ENCODE peak calls at places on chromosomes 7 and 10, in five cellular contexts. U, L, K, A and W are unnamed samples.

GRCh38 chr7:132080967-132081668 is 495.2 kb downstream of the PLXNA4 start:
- DNase-seq in U (peak; percentile 54), L (no peak), K (peak; percentile 62), A (no peak), W (no peak)

GRCh38 chr7:50266893-50267386 is 37.6 kb upstream of the IKZF1 start:
- DNase-seq in U (no peak), L (no peak), K (no peak), A (no peak), W (no peak)

GRCh38 chr10:35386594-35387174 is 50.4 kb downstream of the CCNY start:
- DNase-seq in U (no peak), L (no peak), K (no peak), A (no peak), W (no peak)

GRCh38 chr10:29241925-29242324 is 46.9 kb upstream of the LYZL1 start:
- DNase-seq in U (no peak), L (no peak), K (no peak), A (no peak), W (peak; percentile 3)

GRCh38 chr10:24982294-24983064 is 30.1 kb upstream of the PRTFDC1 start:
- DNase-seq in U (no peak), L (no peak), K (no peak), A (no peak), W (no peak)

GRCh38 chr7:127900735-127901685 is 130.2 kb downstream of the LRRC4 start:
- DNase-seq in U (no peak), L (peak; percentile 70), K (no peak), A (no peak), W (no peak)

GRCh38 chr10:79241990-79242619 is 105.2 kb upstream of the PPIF start:
- DNase-seq in U (no peak), L (peak; percentile 82), K (peak; percentile 78), A (no peak), W (no peak)

GRCh38 chr10:13787015-13787421 is 200.3 kb downstream of the PRPF18 start:
- DNase-seq in U (no peak), L (no peak), K (no peak), A (no peak), W (no peak)

GRCh38 chr10:124231188-124232135 is 138.1 kb upstream of the CHST15 start:
- DNase-seq in U (no peak), L (no peak), K (no peak), A (no peak), W (no peak)

GRCh38 chr7:158816995-158817394 is 12.3 kb downstream of the ESYT2 start:
- DNase-seq in U (no peak), L (peak; percentile 43), K (no peak), A (no peak), W (no peak)

GRCh38 chr10:72045586-72045985 is 42.8 kb downstream of the SPOCK2 start:
- DNase-seq in U (no peak), L (no peak), K (no peak), A (no peak), W (no peak)

GRCh38 chr10:3068201-3068967 is 1.0 kb downstream of the PFKP start:
- DNase-seq in U (no peak), L (peak; percentile 81), K (peak; percentile 61), A (no peak), W (no peak)

GRCh38 chr10:72097448-72098300 is 9.3 kb upstream of the SPOCK2 start:
- DNase-seq in U (peak; percentile 80), L (no peak), K (no peak), A (no peak), W (peak; percentile 34)

GRCh38 chr7:43199761-43200160 is 87.3 kb downstream of the HECW1 start:
- DNase-seq in U (no peak), L (no peak), K (no peak), A (no peak), W (no peak)

GRCh38 chr10:96789571-96790108 is 42.5 kb upstream of the LCOR start:
- DNase-seq in U (no peak), L (no peak), K (no peak), A (no peak), W (no peak)

GRCh38 chr7:150357771-150358427 is 10.7 kb upstream of the REPIN1 start:
- DNase-seq in U (no peak), L (peak; percentile 68), K (no peak), A (no peak), W (no peak)

GRCh38 chr10:73871915-73872710 is 2.2 kb downstream of the CAMK2G start:
- DNase-seq in U (no peak), L (no peak), K (no peak), A (no peak), W (no peak)

GRCh38 chr7:78006063-78006755 is 207.6 kb downstream of the PHTF2 start:
- DNase-seq in U (no peak), L (peak; percentile 69), K (no peak), A (no peak), W (no peak)

GRCh38 chr10:3805791-3806381 is 20.9 kb upstream of the KLF6 start:
- DNase-seq in U (no peak), L (peak; percentile 91), K (peak; percentile 80), A (no peak), W (no peak)

GRCh38 chr10:112313234-112313633 is 30.0 kb downstream of the TECTB start:
- DNase-seq in U (no peak), L (no peak), K (no peak), A (no peak), W (no peak)

DNA sequence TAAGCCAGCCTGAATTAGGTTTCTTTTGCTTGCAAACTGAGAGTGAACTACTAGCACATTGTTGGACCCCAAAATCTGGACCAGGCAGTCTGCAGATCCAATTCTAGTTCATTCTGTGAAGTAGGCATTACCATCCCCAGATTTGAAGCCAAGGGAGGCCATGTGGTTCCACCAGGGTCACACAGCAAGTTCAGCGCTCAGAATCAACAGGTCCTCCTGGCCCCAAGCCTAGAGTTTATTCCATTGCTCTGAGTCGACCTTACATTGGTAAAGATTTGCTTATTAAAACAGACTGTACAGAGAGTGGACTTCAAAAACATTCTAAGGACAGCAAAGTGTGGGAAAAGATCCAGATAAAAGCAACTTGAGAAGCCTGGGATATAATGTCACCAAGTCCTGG is 50.9 kb downstream of the AFAP1L2 start:
- DNase-seq in U (no peak), L (no peak), K (no peak), A (no peak), W (no peak)
- TF ChIP-seq CTCF in U (no peak), L (no peak), K (no peak), A (no peak), W (no peak)

GRCh38 chr7:33922820-33923219 is 17.5 kb downstream of the BMPER start:
- DNase-seq in U (no peak), L (no peak), K (peak; percentile 78), A (no peak), W (no peak)

GRCh38 chr7:33926535-33926934 is 21.2 kb downstream of the BMPER start:
- DNase-seq in U (no peak), L (no peak), K (no peak), A (no peak), W (no peak)

GRCh38 chr7:33918401-33919120 is 13.2 kb downstream of the BMPER start:
- DNase-seq in U (no peak), L (peak; percentile 47), K (no peak), A (no peak), W (no peak)

GRCh38 chr7:33921216-33921938 is 16.0 kb downstream of the BMPER start:
- DNase-seq in U (peak; percentile 71), L (no peak), K (peak; percentile 28), A (no peak), W (no peak)

DNA sequence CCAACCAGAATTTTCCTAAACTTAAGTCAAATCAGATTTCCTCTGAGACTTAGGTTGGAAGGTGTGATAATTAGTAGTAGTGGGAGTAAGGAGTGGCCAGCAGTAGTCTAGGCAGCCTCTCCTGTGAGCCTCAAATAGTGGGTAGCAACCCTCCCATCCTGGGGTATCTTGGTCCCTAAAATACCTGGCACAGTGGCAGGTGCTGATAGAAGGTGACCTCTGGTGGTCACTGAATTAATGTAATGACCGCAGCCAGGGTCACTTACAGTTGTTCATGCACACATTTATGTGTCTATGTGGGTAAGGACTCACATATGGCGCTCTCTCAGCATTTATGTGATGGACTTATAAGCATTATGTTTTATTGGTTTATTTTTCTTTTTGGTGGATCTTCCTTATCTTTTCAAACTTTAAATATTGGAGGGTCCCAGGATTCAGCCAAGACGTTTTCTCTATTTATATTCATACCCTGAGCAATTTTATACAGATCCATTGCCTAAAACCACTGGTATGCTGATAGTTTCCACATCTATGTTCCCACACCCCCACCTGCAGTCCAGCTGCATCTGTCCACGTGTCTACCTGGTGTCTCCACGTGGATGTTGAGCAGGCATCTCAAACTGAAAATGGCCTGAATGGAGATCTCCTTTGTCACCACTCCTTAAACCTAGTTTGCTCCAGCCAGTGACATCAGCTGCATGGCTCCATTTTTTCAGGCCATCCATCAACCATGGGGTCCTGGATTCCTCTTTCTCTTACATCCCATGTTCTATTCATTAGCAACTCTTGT is 18.3 kb downstream of the BMPER start:
- DNase-seq in U (no peak), L (no peak), K (no peak), A (no peak), W (no peak)
- TF ChIP-seq CTCF in U (no peak), L (peak; percentile 65), K (no peak), A (no peak), W (no peak)

DNA sequence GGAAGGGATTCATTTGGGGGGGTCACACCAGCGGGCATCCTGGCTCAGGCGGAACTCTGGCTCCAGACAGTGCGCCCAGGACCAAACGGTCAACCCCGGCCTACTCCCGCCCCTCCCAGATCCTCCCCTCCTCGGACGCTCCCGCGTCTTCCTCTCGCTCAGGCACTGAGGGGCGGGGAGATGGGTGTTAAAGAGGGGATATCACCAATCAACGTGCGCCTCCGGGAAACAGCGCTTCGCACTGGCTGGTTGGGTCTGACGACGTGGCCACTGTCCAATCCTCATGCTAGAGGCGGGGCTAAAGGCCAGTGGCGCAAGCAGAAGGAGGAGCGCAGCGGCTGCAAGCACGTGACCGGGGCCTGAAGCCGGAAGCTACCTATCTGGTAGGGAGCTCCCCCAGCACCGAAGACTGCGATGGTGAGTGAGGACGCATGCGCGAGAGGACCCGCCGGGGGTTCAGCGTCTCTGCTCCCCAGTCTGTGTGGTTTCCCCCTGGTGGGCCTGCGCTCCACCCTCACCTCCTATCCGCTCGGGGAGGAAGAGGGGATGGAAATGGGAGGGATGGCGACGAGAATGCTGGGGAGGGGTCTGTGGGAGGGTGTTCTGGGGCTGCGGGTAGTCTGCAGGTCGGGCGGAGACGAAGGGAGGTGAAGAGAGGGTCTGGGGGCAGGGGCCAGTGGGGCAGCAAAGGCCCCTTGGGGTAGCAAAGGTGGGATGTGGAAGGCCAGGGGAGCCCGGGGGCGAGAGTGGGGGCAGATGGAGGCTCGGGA is at the start of gene LAMTOR4:
- DNase-seq in U (peak; percentile 95), L (peak; percentile 99), K (peak; percentile 100), A (peak; percentile 96), W (peak; percentile 99)
- TF ChIP-seq CTCF in U (no peak), L (peak; percentile 21), K (no peak), A (no peak), W (no peak)

GRCh38 chr7:138173548-138173947 is 97.3 kb downstream of the AKR1D1 start:
- DNase-seq in U (no peak), L (no peak), K (no peak), A (no peak), W (no peak)

GRCh38 chr7:138170959-138171703 is 94.9 kb downstream of the AKR1D1 start:
- DNase-seq in U (no peak), L (no peak), K (no peak), A (no peak), W (no peak)

GRCh38 chr7:138170298-138170697 is 94.0 kb downstream of the AKR1D1 start:
- DNase-seq in U (no peak), L (peak; percentile 70), K (no peak), A (no peak), W (no peak)

GRCh38 chr7:138176060-138176459 is 99.8 kb downstream of the AKR1D1 start:
- DNase-seq in U (no peak), L (no peak), K (no peak), A (no peak), W (no peak)
- TF ChIP-seq CTCF in U (no peak), L (no peak), K (no peak), A (no peak), W (no peak)

GRCh38 chr10:132178046-132178445 is 8.7 kb upstream of the DPYSL4 start:
- DNase-seq in U (no peak), L (no peak), K (no peak), A (no peak), W (no peak)
- TF ChIP-seq CTCF in U (no peak), L (no peak), K (no peak), A (no peak), W (no peak)